ENCODE peak calls at places on chromosomes 6 and 20, in eight cellular contexts. E is choroid plexus epithelial cell; K is GM12865; V is dorsolateral prefrontal cortex; Q is foreskin fibroblast; J is upper lobe of right lung; L is GM23338; I is CD8-positive, alpha-beta T cell. O is an unnamed sample.
A peak's percentile ranks its signal among the peaks of the same experiment; 100 is the strongest.

GRCh38 chr6:48614326-48614725 is 503.3 kb upstream of the PTCHD4 start:
- DNase-seq in E (no peak), K (no peak), V (no peak), Q (no peak), J (no peak), L (peak; percentile 2), I (no peak), O (no peak)

GRCh38 chr6:22145823-22146379 is 150.9 kb downstream of the PRL start:
- DNase-seq in E (peak; percentile 83), K (no peak), V (peak; percentile 86), Q (peak; percentile 70), J (no peak), L (peak; percentile 69), I (no peak), O (peak; percentile 13)

GRCh38 chr6:110822248-110822647 is 7.0 kb upstream of the CDK19 start:
- DNase-seq in E (peak; percentile 18), K (no peak), V (no peak), Q (peak; percentile 36), J (no peak), L (no peak), I (no peak), O (no peak)

GRCh38 chr20:17618673-17619013 is 48.8 kb downstream of the DSTN start:
- DNase-seq in E (no peak), K (no peak), V (no peak), Q (no peak), J (no peak), L (no peak), I (no peak), O (no peak)

GRCh38 chr6:32092760-32093497 is 16.2 kb downstream of the TNXB start:
- DNase-seq in E (peak; percentile 84), K (no peak), V (no peak), Q (peak; percentile 64), J (peak; percentile 63), L (no peak), I (no peak), O (no peak)

GRCh38 chr20:38196592-38196991 is 31.5 kb upstream of the TGM2 start:
- DNase-seq in E (peak; percentile 87), K (peak; percentile 17), V (no peak), Q (peak; percentile 96), J (peak; percentile 75), L (no peak), I (no peak), O (peak; percentile 48)

GRCh38 chr6:49453221-49453620 is 9.8 kb downstream of the MMUT start:
- DNase-seq in E (peak; percentile 38), K (no peak), V (no peak), Q (no peak), J (no peak), L (peak; percentile 45), I (no peak), O (peak; percentile 25)

GRCh38 chr6:2743280-2744205 is 7.2 kb downstream of the MYLK4 start:
- DNase-seq in E (no peak), K (no peak), V (no peak), Q (no peak), J (no peak), L (no peak), I (no peak), O (no peak)

GRCh38 chr6:19399406-19399805 is 437.8 kb upstream of the ID4 start:
- DNase-seq in E (peak; percentile 91), K (no peak), V (no peak), Q (peak; percentile 56), J (no peak), L (no peak), I (no peak), O (no peak)

GRCh38 chr6:144768676-144769599 is 483.8 kb downstream of the UTRN start:
- DNase-seq in E (no peak), K (no peak), V (no peak), Q (peak; percentile 52), J (no peak), L (no peak), I (no peak), O (no peak)

DNA sequence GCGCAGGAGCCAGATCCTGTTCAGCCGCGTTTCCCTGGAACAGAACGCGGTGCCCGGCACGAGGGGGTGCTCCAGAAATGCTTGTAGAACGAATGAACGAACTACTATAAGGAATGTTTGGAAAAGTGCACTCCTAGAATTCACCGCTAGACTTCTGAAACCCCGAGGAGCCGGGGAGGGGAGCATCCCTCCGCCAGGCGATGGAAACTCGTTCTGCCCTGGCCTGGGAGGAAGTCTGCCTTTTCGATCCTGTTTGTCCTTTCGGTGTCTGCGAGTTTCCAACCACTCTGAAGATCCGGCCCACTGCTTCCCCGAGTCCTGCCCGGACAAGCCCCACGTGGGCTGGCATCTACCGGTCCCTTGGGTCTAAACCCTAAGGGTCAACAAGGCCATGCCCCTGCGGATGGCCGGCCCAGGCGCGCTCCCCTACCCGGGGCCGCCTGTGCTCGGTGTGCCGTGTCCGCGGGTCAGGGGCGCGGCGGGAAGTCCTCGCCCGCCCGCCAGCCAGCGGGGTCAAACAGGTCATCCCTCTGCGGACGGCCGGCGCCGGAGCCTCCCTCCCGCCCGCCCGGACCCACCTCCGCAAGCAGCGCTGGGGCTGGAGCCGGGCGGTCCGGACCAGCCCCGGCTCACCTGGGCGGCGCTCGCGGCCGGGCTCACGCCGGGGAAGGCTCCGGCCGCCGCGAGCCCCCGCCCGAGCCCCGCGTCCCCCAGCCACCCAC is 521 bp downstream of the SULF2 start:
- DNase-seq in E (peak; percentile 36), K (peak; percentile 12), V (no peak), Q (peak; percentile 53), J (no peak), L (peak; percentile 69), I (no peak), O (peak; percentile 41)
- TF ChIP-seq CTCF in E (peak; percentile 18), K (no peak), V (no peak), Q (peak; percentile 37), J (no peak), L (peak; percentile 27), I (no peak), O (peak; percentile 42)

DNA sequence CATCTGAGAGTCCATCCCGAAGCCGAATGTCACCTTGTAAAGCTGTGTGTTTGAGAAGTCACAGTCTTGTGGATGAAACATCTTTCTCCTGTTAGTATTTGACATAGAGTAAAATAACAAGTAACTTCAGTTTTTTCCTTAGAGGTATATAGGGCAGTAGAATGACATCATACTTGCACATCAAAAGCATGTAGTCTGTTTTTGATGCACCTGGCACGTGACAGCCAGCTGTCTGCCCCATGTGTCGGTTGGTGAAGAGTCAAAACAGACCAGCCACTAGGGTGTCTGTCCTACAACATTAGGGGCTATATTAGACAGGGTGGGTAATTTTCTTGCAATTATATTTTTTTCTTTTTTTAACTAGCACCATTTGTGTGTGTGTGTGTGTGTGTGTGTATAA is 70.2 kb downstream of the SNX9 start:
- DNase-seq in E (no peak), K (no peak), V (no peak), Q (no peak), J (no peak), L (no peak), I (peak; percentile 62), O (no peak)
- H3K4me3 ChIP-seq in E (no peak overlapping the region), K (no peak overlapping the region), V (no peak overlapping the region), Q (no peak overlapping the region), J (no peak overlapping the region), L (no peak overlapping the region), I (no peak overlapping the region), O (no peak overlapping the region)

DNA sequence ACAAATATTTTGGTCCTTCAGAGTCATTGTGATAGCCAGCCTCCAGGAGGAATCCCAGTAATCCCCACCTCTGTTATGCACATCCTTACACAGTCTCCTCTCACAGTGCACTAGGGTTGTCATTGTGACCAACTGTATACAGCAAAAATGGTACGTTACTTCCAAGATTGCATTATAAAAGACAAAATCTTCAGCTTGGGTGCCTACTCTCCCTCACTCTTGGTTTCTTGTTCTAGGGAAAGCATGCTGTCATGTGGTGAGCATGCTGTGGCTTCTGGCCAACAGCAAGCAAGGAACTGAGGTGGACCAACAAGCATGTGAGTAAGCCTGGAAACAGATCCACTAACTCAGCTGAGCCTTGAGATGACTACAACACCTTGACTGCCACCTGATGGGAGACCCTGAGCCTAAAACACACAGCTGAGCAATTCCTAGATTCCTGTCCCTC is 130.1 kb upstream of the DST start:
- DNase-seq in E (peak; percentile 93), K (peak; percentile 65), V (peak; percentile 62), Q (peak; percentile 91), J (no peak), L (peak; percentile 65), I (no peak), O (peak; percentile 92)
- TF ChIP-seq CTCF in E (no peak), K (no peak), V (no peak), Q (no peak), J (no peak), L (no peak), I (no peak), O (peak; percentile 23)

GRCh38 chr6:80991316-80991715 is 761.2 kb downstream of the TENT5A start:
- DNase-seq in E (no peak), K (no peak), V (no peak), Q (no peak), J (no peak), L (no peak), I (no peak), O (no peak)
- H3K4me3 ChIP-seq in E (no peak overlapping the region), K (no peak overlapping the region), V (no peak overlapping the region), Q (no peak overlapping the region), J (no peak overlapping the region), L (no peak overlapping the region), I (no peak overlapping the region), O (no peak overlapping the region)

DNA sequence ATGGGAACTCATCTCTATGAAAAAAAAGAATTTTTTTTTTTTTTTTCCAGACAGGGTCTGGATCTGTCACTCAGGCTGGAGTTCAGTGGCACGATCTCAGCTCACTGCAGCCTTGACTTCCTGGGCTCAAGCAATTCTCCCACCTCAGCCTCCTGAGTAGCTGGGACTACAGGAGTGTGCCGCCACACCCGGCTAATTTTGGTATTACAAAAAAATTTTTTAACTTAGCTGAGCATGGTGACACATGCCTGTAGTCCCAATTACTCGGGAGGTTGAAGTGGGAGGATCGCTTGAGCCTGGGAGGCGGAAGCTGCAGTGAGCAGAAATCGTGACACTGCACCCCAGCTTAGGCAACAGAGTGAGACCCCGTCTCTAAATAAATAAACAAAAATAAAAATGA is 7.5 kb downstream of the DEF6 start:
- DNase-seq in E (no peak), K (no peak), V (no peak), Q (no peak), J (no peak), L (peak; percentile 49), I (no peak), O (no peak)
- TF ChIP-seq CTCF in E (no peak), K (no peak), V (no peak), Q (no peak), J (no peak), L (peak; percentile 17), I (no peak), O (no peak)

GRCh38 chr6:76574746-76575145 is 502.3 kb upstream of the IMPG1 start:
- DNase-seq in E (no peak), K (no peak), V (no peak), Q (no peak), J (no peak), L (peak; percentile 42), I (no peak), O (no peak)
- H3K4me3 ChIP-seq in E (no peak overlapping the region), K (no peak overlapping the region), V (no peak overlapping the region), Q (no peak overlapping the region), J (no peak overlapping the region), L (no peak overlapping the region), I (no peak overlapping the region), O (no peak overlapping the region)

DNA sequence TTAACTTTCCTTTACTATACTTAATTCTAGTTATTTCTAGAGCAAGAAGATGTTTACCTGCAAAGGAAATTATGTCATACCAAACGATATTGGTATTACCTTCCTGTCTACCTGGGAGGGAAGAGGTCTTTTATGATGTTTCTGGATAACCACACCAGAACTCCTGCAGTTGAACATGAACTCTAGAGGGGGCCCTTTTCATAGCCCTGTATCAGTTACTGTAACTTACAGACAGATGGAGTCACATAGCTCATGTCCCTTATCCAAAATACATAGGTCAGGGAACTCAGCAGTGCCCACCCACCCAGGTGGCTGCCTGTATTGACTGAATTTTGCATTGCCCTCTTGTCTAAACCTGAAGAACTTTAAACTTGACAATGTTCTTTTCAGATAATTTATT is 35.1 kb upstream of the MYL9 start:
- DNase-seq in E (peak; percentile 53), K (peak; percentile 41), V (no peak), Q (peak; percentile 33), J (no peak), L (peak; percentile 45), I (no peak), O (no peak)
- TF ChIP-seq CTCF in E (peak; percentile 70), K (peak; percentile 33), V (no peak), Q (peak; percentile 42), J (no peak), L (peak; percentile 49), I (peak; percentile 51), O (no peak)

O was measured in bronchial epithelial cell.